ENCODE peak calls at places on chromosome 7, in five cellular contexts. S is BJ; K is lung; O is effector CD4-positive, alpha-beta T cell; Y is nephron progenitor cell. M is an unnamed sample.

GRCh38 chr7:114760477-114760876 is 161.4 kb upstream of the MDFIC start:
- DNase-seq in S (no peak), K (no peak), O (no peak), Y (no peak), M (no peak)

GRCh38 chr7:2313450-2314208 is 612 bp downstream of the SNX8 start:
- DNase-seq in S (no peak), K (no peak), O (no peak), Y (no peak), M (no peak)

GRCh38 chr7:100520138-100520537 is 18.9 kb upstream of the AGFG2 start:
- DNase-seq in S (no peak), K (no peak), O (no peak), Y (no peak), M (no peak)

GRCh38 chr7:74214816-74215630 is 5.2 kb downstream of the LAT2 start:
- DNase-seq in S (no peak), K (no peak), O (no peak), Y (no peak), M (no peak)

GRCh38 chr7:115782716-115783460 is 247.7 kb downstream of the TFEC start:
- DNase-seq in S (no peak), K (no peak), O (no peak), Y (peak; percentile 26), M (no peak)

GRCh38 chr7:66627876-66628360 is 763 bp upstream of the KCTD7 start:
- DNase-seq in S (no peak), K (peak; percentile 44), O (no peak), Y (no peak), M (no peak)

GRCh38 chr7:80392229-80393169 is 119.4 kb downstream of the GNAT3 start:
- DNase-seq in S (no peak), K (no peak), O (no peak), Y (no peak), M (no peak)

GRCh38 chr7:128177768-128178550 is 63.1 kb upstream of the LEP start:
- DNase-seq in S (no peak), K (no peak), O (no peak), Y (no peak), M (no peak)

GRCh38 chr7:16967174-16967868 is 85.5 kb upstream of the AGR3 start:
- DNase-seq in S (no peak), K (no peak), O (no peak), Y (no peak), M (no peak)

GRCh38 chr7:149125189-149125863 is 798 bp downstream of the ZNF425 start:
- DNase-seq in S (no peak), K (peak; percentile 29), O (no peak), Y (no peak), M (no peak)

GRCh38 chr7:38748056-38748610 is 117.0 kb upstream of the AMPH start:
- DNase-seq in S (no peak), K (no peak), O (no peak), Y (no peak), M (no peak)

GRCh38 chr7:139695616-139696015 is 82.2 kb downstream of the HIPK2 start:
- DNase-seq in S (no peak), K (no peak), O (no peak), Y (no peak), M (no peak)